ENCODE peak calls at places on chromosome 10, in eight cellular contexts. S, Q, C, R, K, D, G and A are unnamed samples.

GRCh38 chr10:97584798-97585438 is 729 bp downstream of the HOGA1 start:
- DNase-seq in K (no peak), S (peak; percentile 48), G (no peak), C (no peak), Q (peak; percentile 61), R (no peak), D (no peak), A (no peak)

GRCh38 chr10:75404335-75405200 is 3.0 kb upstream of the ZNF503 start:
- DNase-seq in G (no peak), S (peak; percentile 25), K (no peak), C (peak; percentile 26), Q (no peak), R (no peak), D (no peak), A (no peak)

GRCh38 chr10:52621635-52622079 is 150.9 kb downstream of the MBL2 start:
- DNase-seq in S (no peak), G (no peak), K (no peak), R (no peak), Q (no peak), D (no peak), C (no peak), A (no peak)

GRCh38 chr10:49562893-49563292 is 24.0 kb upstream of the ERCC6 start:
- DNase-seq in K (no peak), R (no peak), G (no peak), C (no peak), Q (no peak), S (no peak), D (no peak), A (no peak)

GRCh38 chr10:35216303-35216905 is 89.8 kb downstream of the CREM start:
- DNase-seq in G (no peak), C (peak; percentile 22), Q (no peak), R (no peak), S (peak; percentile 25), D (no peak), K (no peak), A (peak; percentile 45)

GRCh38 chr10:75210193-75211006 is at the start of gene VDAC2:
- DNase-seq in K (peak; percentile 97), Q (peak; percentile 97), G (peak; percentile 96), R (peak; percentile 93), C (peak; percentile 94), D (peak; percentile 94), S (peak; percentile 93), A (peak; percentile 91)

GRCh38 chr10:28375399-28376354 is 72.8 kb upstream of the MPP7 start:
- DNase-seq in C (no peak), G (no peak), R (peak; percentile 52), S (no peak), K (no peak), Q (no peak), D (no peak), A (no peak)

GRCh38 chr10:66180651-66181318 is 745.1 kb upstream of the LRRTM3 start:
- DNase-seq in D (no peak), C (no peak), G (no peak), Q (no peak), K (peak; percentile 45), S (no peak), R (peak; percentile 62), A (no peak)

GRCh38 chr10:92242910-92243671 is 47.8 kb downstream of the CPEB3 start:
- DNase-seq in G (peak; percentile 60), Q (no peak), K (peak; percentile 30), R (peak; percentile 50), S (peak; percentile 45), C (peak; percentile 36), D (peak; percentile 33), A (peak; percentile 44)

GRCh38 chr10:11782793-11783557 is 40.2 kb upstream of the PROSER2 start:
- DNase-seq in R (peak; percentile 63), K (peak; percentile 45), D (no peak), G (no peak), S (no peak), Q (peak; percentile 57), C (no peak), A (no peak)

GRCh38 chr10:44703241-44704155 is 207.6 kb upstream of the TMEM72 start:
- DNase-seq in Q (no peak), G (no peak), K (no peak), D (no peak), R (no peak), S (no peak), C (no peak), A (no peak)

GRCh38 chr10:101938316-101939272 is 95.0 kb upstream of the KCNIP2 start:
- DNase-seq in S (no peak), C (no peak), D (no peak), G (no peak), K (no peak), R (peak; percentile 31), Q (no peak), A (no peak)

GRCh38 chr10:87671416-87671815 is 11.7 kb downstream of the PAPSS2 start:
- DNase-seq in R (no peak), D (no peak), Q (no peak), K (no peak), G (no peak), C (no peak), S (no peak), A (no peak)

GRCh38 chr10:7789390-7789789 is 1.4 kb downstream of the ATP5F1C start:
- DNase-seq in R (no peak), C (peak; percentile 30), D (no peak), G (no peak), K (no peak), Q (no peak), S (peak; percentile 49), A (no peak)

DNA sequence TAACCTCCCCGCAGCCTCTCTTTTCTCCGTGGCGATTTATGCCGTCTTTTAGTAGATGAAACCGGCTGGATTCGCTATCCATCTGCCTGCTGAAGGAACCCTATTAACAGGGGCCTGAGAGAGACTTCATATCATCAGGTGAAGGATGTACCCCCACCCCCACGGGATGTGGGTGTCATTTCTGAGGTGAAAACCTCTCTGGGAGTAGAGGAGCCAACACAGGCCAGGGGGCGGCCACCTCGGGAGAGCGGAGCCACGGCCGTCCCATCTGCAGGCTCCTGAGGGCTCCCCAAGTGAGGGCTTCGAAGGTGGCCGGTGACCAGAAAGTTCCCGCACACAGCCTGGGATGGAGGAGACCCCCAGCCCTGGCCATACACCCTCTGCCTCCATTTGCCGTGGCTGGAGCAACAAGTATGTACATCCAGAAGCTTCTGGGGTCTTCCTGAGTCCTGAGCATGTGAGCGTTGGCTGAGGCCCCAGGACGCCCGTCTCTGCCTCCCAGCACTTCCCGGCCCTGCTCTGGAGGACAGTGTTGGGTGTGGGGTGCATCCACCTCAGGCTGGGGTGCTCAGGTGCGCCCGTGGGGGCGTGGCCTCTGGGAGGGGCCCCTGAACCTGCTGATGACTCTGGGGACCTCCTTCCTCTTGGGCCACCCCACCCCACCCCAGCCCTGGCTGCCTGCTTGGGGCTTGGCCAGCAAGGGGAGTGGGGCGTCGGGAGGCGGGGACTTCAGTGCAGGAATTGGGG is 84.7 kb downstream of the NKX6-2 start:
- DNase-seq in C (peak; percentile 6), K (no peak), G (peak; percentile 38), S (peak; percentile 9), R (no peak), D (no peak), Q (peak; percentile 69), A (no peak)
- H3K27ac ChIP-seq in C (no peak overlapping the region), K (no peak overlapping the region), G (no peak overlapping the region), S (no peak overlapping the region), R (no peak overlapping the region), D (no peak overlapping the region), Q (no peak overlapping the region), A (no peak overlapping the region)

GRCh38 chr10:42707229-42707628 is 68.9 kb upstream of the ZNF33B start:
- DNase-seq in G (no peak), R (no peak), D (no peak), S (no peak), Q (no peak), C (no peak), K (no peak), A (no peak)
- H3K27ac ChIP-seq in G (no peak overlapping the region), R (no peak overlapping the region), D (no peak overlapping the region), S (no peak overlapping the region), Q (no peak overlapping the region), C (no peak overlapping the region), K (no peak overlapping the region), A (no peak overlapping the region)

GRCh38 chr10:1057106-1057657 is 997 bp downstream of the WDR37 start:
- DNase-seq in K (no peak), Q (no peak), R (no peak), C (no peak), S (peak; percentile 22), D (no peak), G (no peak), A (no peak)
- H3K27ac ChIP-seq in K (peak overlapping the region; percentile 98), Q (no peak overlapping the region), R (peak overlapping the region; percentile 99), C (peak overlapping the region; percentile 99), S (peak overlapping the region; percentile 99), D (peak overlapping the region; percentile 83), G (peak overlapping the region; percentile 96), A (peak overlapping the region; percentile 89)

GRCh38 chr10:119942973-119943372 is 50.4 kb downstream of the SEC23IP start:
- DNase-seq in S (no peak), K (no peak), C (no peak), R (no peak), Q (no peak), D (no peak), G (no peak), A (no peak)
- H3K27ac ChIP-seq in S (no peak overlapping the region), K (no peak overlapping the region), C (no peak overlapping the region), R (no peak overlapping the region), Q (no peak overlapping the region), D (no peak overlapping the region), G (no peak overlapping the region), A (no peak overlapping the region)

DNA sequence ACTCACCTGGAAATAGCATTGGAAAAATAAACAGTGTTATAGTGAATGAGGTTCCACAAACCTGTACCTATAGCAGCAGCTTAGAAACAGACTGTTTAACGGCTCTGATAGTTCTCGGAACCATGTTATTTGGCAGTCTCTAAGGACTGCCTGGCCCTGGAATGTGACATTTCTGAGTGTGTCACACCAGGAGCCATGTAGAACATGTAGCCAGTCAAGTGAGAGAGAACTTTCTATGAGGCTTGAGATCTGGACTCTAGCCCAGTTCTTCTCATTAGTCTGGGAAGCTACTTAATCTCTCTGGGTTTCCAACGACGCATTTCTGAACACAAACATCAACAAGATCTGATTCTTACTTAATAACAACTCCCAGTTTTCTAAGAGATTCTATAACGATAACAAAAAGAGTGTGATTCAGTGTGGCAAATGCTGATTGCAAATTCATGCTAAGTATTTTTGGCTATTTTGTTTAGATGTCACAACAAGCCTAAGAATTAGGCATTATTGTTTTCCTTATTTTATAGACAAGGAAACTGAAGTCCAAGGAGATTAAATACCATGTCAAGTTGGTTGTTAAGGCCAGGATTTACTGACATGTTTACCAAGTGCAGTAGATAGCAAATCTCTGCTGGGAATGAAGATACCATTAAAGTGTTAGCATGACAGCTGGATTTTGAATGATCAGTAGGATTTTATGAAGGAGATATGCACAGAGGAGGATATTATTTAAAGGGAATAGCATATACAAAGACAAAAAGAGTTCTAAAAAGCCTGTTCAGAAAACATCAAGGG is 47.2 kb downstream of the APBB1IP start:
- DNase-seq in S (no peak), K (no peak), D (no peak), R (peak; percentile 27), G (no peak), C (no peak), Q (no peak), A (no peak)
- H3K27ac ChIP-seq in S (peak overlapping the region; percentile 66), K (peak overlapping the region; percentile 27), D (peak overlapping the region; percentile 48), R (peak overlapping the region; percentile 95), G (no peak overlapping the region), C (no peak overlapping the region), Q (no peak overlapping the region), A (no peak overlapping the region)

DNA sequence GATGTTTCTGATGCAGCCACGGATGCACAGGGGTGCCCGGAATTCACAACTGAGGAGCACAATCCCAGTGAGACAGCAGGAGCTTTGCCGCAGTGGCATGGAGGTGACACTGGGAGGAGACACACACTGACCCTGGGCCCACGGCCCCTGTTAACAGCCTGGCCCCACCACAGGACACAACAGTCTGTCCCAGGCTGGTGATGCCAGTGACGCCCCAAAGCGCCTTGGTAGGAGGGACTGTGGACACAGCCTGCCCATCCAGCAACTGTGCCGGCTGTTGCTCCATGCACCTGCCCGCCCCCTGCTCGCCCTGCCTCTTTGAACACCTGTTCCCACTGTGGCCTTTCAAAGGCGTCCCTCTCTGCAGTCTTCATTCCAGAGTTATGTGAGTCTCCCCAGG is 49.8 kb downstream of the KLF6 start:
- DNase-seq in D (no peak), K (no peak), R (no peak), G (no peak), C (no peak), Q (no peak), S (no peak), A (no peak)
- H3K27ac ChIP-seq in D (no peak overlapping the region), K (no peak overlapping the region), R (no peak overlapping the region), G (no peak overlapping the region), C (no peak overlapping the region), Q (no peak overlapping the region), S (no peak overlapping the region), A (no peak overlapping the region)